ENCODE peak calls at places on chromosome 9, in eight cellular contexts. E, M, N, S, R, Y, X and A are unnamed samples.

GRCh38 chr9:136858844-136859757 is 7.0 kb downstream of the MAMDC4 start:
- DNase-seq in S (no peak), N (no peak), E (no peak), M (no peak), X (no peak), R (no peak), Y (peak; percentile 24), A (no peak)

GRCh38 chr9:38641985-38642864 is 21.8 kb upstream of the ANKRD18A start:
- DNase-seq in S (peak; percentile 7), E (no peak), R (peak; percentile 9), X (peak; percentile 18), Y (peak; percentile 34), N (peak; percentile 40), M (no peak), A (no peak)

GRCh38 chr9:120411862-120412424 is 168.0 kb downstream of the CDK5RAP2 start:
- DNase-seq in Y (no peak), R (no peak), X (no peak), E (no peak), M (no peak), S (no peak), N (no peak), A (no peak)

GRCh38 chr9:27407966-27408365 is 111.0 kb upstream of the EQTN start:
- DNase-seq in R (no peak), X (no peak), E (no peak), Y (peak; percentile 19), N (no peak), M (no peak), S (no peak), A (no peak)

GRCh38 chr9:34647651-34648050 is 1.2 kb downstream of the GALT start:
- DNase-seq in E (no peak), N (no peak), M (no peak), S (peak; percentile 14), X (no peak), R (no peak), Y (no peak), A (no peak)

GRCh38 chr9:88179080-88179521 is 40.8 kb upstream of the SPATA31C2 start:
- DNase-seq in M (no peak), E (no peak), Y (no peak), X (no peak), N (no peak), S (peak; percentile 50), R (no peak), A (no peak)

GRCh38 chr9:9299134-9299533 is 1313.7 kb downstream of the PTPRD start:
- DNase-seq in N (peak; percentile 41), S (no peak), Y (no peak), M (no peak), R (no peak), E (no peak), X (no peak), A (peak; percentile 7)

GRCh38 chr9:91727316-91727861 is 222.6 kb downstream of the ROR2 start:
- DNase-seq in N (peak; percentile 68), E (no peak), S (peak; percentile 56), R (peak; percentile 32), X (peak; percentile 18), M (no peak), Y (peak; percentile 50), A (no peak)

GRCh38 chr9:33170464-33171156 is 3.5 kb upstream of the B4GALT1 start:
- DNase-seq in S (peak; percentile 78), Y (peak; percentile 49), N (peak; percentile 79), E (no peak), R (peak; percentile 26), M (no peak), X (peak; percentile 25), A (peak; percentile 36)

GRCh38 chr9:33290994-33291397 is 680 bp downstream of the NFX1 start:
- DNase-seq in R (no peak), Y (peak; percentile 75), X (no peak), M (no peak), N (no peak), S (no peak), E (no peak), A (no peak)

GRCh38 chr9:104747565-104748358 is at the start of gene NIPSNAP3A:
- DNase-seq in E (peak; percentile 74), Y (peak; percentile 78), R (peak; percentile 84), S (peak; percentile 90), X (peak; percentile 76), M (no peak), N (peak; percentile 90), A (peak; percentile 39)

GRCh38 chr9:104009853-104010252 is 84.3 kb upstream of the SMC2 start:
- DNase-seq in R (no peak), E (no peak), S (peak; percentile 5), N (no peak), X (peak; percentile 57), M (peak; percentile 17), Y (no peak), A (no peak)

GRCh38 chr9:2787065-2787464 is 56.8 kb downstream of the PUM3 start:
- DNase-seq in X (no peak), S (no peak), Y (no peak), R (no peak), E (no peak), N (no peak), M (no peak), A (no peak)

GRCh38 chr9:2916382-2916985 is 72.6 kb upstream of the PUM3 start:
- DNase-seq in S (no peak), R (no peak), X (no peak), Y (no peak), E (no peak), N (no peak), M (no peak), A (no peak)

GRCh38 chr9:126126807-126127206 is 199.8 kb upstream of the MVB12B start:
- DNase-seq in E (no peak), X (no peak), R (no peak), Y (no peak), M (no peak), N (peak; percentile 12), S (no peak), A (no peak)

GRCh38 chr9:80596576-80596975 is 1024.8 kb downstream of the TLE4 start:
- DNase-seq in S (no peak), N (no peak), Y (no peak), E (no peak), R (no peak), M (no peak), X (no peak), A (no peak)

GRCh38 chr9:80498165-80498564 is 926.4 kb downstream of the TLE4 start:
- DNase-seq in E (no peak), M (no peak), S (no peak), X (no peak), R (no peak), N (no peak), Y (no peak), A (no peak)

GRCh38 chr9:137244486-137245449 is 3.7 kb downstream of the TUBB4B start:
- DNase-seq in R (no peak), X (no peak), S (no peak), N (no peak), E (no peak), M (no peak), Y (no peak), A (no peak)

GRCh38 chr9:114925672-114926071 is 4.7 kb downstream of the TNFSF8 start:
- DNase-seq in E (no peak), X (no peak), Y (no peak), N (no peak), S (no peak), M (no peak), R (no peak), A (no peak)

GRCh38 chr9:16243798-16244197 is 626.7 kb downstream of the BNC2 start:
- DNase-seq in X (no peak), M (no peak), N (no peak), R (no peak), S (no peak), E (no peak), Y (no peak), A (no peak)

GRCh38 chr9:69674741-69675438 is 2.7 kb upstream of the APBA1 start:
- DNase-seq in Y (no peak), E (no peak), M (peak; percentile 89), N (no peak), X (no peak), R (no peak), S (no peak), A (peak; percentile 64)

GRCh38 chr9:129693741-129694140 is 28.3 kb downstream of the PRRX2 start:
- DNase-seq in M (no peak), N (no peak), E (no peak), S (no peak), X (no peak), Y (no peak), R (no peak), A (no peak)

GRCh38 chr9:71758785-71759184 is 9.5 kb downstream of the CEMIP2 start:
- DNase-seq in X (peak; percentile 80), M (no peak), Y (peak; percentile 40), S (no peak), R (peak; percentile 64), E (no peak), N (no peak), A (no peak)

GRCh38 chr9:31969552-31969951 is 414.9 kb upstream of the ACO1 start:
- DNase-seq in M (no peak), N (no peak), X (no peak), R (no peak), E (no peak), Y (no peak), S (no peak), A (no peak)

GRCh38 chr9:114098660-114099522 is at the start of gene KIF12:
- DNase-seq in X (no peak), S (peak; percentile 47), N (peak; percentile 92), M (no peak), Y (peak; percentile 93), E (no peak), R (no peak), A (peak; percentile 68)

GRCh38 chr9:26310294-26310693 is 582.3 kb downstream of the CAAP1 start:
- DNase-seq in Y (peak; percentile 36), E (no peak), X (no peak), S (no peak), M (peak; percentile 53), N (no peak), R (no peak), A (no peak)

GRCh38 chr9:89854715-89855475 is 250.1 kb downstream of the GADD45G start:
- DNase-seq in N (no peak), E (no peak), Y (no peak), S (no peak), R (no peak), X (no peak), M (no peak), A (no peak)

GRCh38 chr9:93827545-93828330 is 127.4 kb downstream of the BARX1 start:
- DNase-seq in E (peak; percentile 7), N (peak; percentile 82), X (no peak), Y (peak; percentile 37), R (no peak), M (peak; percentile 1), S (peak; percentile 53), A (no peak)

GRCh38 chr9:99006979-99007378 is 63.3 kb downstream of the COL15A1 start:
- DNase-seq in S (no peak), R (no peak), M (no peak), X (no peak), E (no peak), N (no peak), Y (no peak), A (no peak)

GRCh38 chr9:135492886-135493669 is 7.4 kb upstream of the MRPS2 start:
- DNase-seq in R (no peak), Y (no peak), M (no peak), N (no peak), E (no peak), S (no peak), X (peak; percentile 44), A (no peak)

GRCh38 chr9:2730971-2731370 is 13.7 kb downstream of the KCNV2 start:
- DNase-seq in Y (no peak), R (no peak), M (no peak), E (no peak), X (no peak), S (no peak), N (no peak), A (no peak)

GRCh38 chr9:8734760-8735159 is 935.2 kb upstream of the DMAC1 start:
- DNase-seq in N (no peak), E (no peak), Y (peak; percentile 92), X (no peak), M (no peak), S (no peak), R (no peak), A (no peak)

GRCh38 chr9:120478208-120478607 is 101.8 kb downstream of the CDK5RAP2 start:
- DNase-seq in N (no peak), S (no peak), R (no peak), M (peak; percentile 64), X (no peak), Y (no peak), E (no peak), A (no peak)

GRCh38 chr9:93473411-93473810 is 20.0 kb upstream of the FAM120AOS start:
- DNase-seq in M (no peak), E (no peak), R (no peak), Y (no peak), N (no peak), S (no peak), X (no peak), A (no peak)